ENCODE peak calls at places on chromosomes 7 and 10, in five cellular contexts. V, K, Q, F and N are unnamed samples.

GRCh38 chr10:74223755-74224530 is 72.9 kb downstream of the ADK start:
- DNase-seq in Q (no peak), F (peak), K (no peak), V (no peak), N (no peak)

GRCh38 chr10:92124524-92125168 is 166.2 kb downstream of the CPEB3 start:
- DNase-seq in F (no peak), Q (no peak), V (no peak), K (no peak), N (no peak)

GRCh38 chr10:11587860-11588259 is 23.6 kb downstream of the USP6NL start:
- DNase-seq in V (no peak), K (no peak), F (no peak), Q (no peak), N (no peak)

GRCh38 chr10:108360187-108360586 is 1195.7 kb upstream of the SORCS1 start:
- DNase-seq in Q (no peak), V (no peak), F (no peak), K (no peak), N (no peak)

GRCh38 chr7:124662937-124663336 is 102.7 kb downstream of the GPR37 start:
- DNase-seq in F (no peak), K (no peak), Q (no peak), V (no peak), N (no peak)

GRCh38 chr10:45034301-45034700 is 33.6 kb downstream of the ZNF22 start:
- DNase-seq in K (no peak), Q (no peak), V (no peak), F (no peak), N (no peak)

GRCh38 chr7:47931788-47932425 is 16.4 kb downstream of the PKD1L1 start:
- DNase-seq in V (no peak), F (no peak), K (no peak), Q (no peak), N (no peak)

GRCh38 chr7:5872326-5872725 is 8.3 kb upstream of the OCM start:
- DNase-seq in F (no peak), K (no peak), V (no peak), Q (no peak), N (no peak)

GRCh38 chr10:110219884-110220283 is 12.5 kb downstream of the MXI1 start:
- DNase-seq in Q (no peak), F (no peak), K (no peak), V (no peak), N (no peak)

GRCh38 chr10:77907900-77908717 is 18.4 kb downstream of the DLG5 start:
- DNase-seq in F (no peak), V (no peak), K (no peak), Q (peak), N (no peak)

GRCh38 chr10:45001382-45002148 is 842 bp downstream of the ZNF22 start:
- DNase-seq in V (peak), K (no peak), Q (peak), F (no peak), N (no peak)

GRCh38 chr10:3879073-3879472 is 94.1 kb upstream of the KLF6 start:
- DNase-seq in V (no peak), Q (no peak), F (no peak), K (no peak), N (no peak)

GRCh38 chr7:96297873-96298272 is 24.0 kb downstream of the SLC25A13 start:
- DNase-seq in K (no peak), F (no peak), Q (no peak), V (no peak), N (no peak)

GRCh38 chr7:18503068-18503859 is 7.7 kb downstream of the HDAC9 start:
- DNase-seq in V (no peak), K (no peak), Q (no peak), F (no peak), N (no peak)

GRCh38 chr10:48194830-48195229 is 79.7 kb downstream of the FRMPD2 start:
- DNase-seq in F (no peak), Q (no peak), K (no peak), V (no peak), N (no peak)

GRCh38 chr10:72320676-72321247 is 34.0 kb downstream of the DNAJB12 start:
- DNase-seq in V (peak), K (no peak), F (peak), Q (peak), N (peak)

GRCh38 chr7:36055207-36055606 is 97.8 kb upstream of the EEPD1 start:
- DNase-seq in K (no peak), Q (no peak), V (no peak), F (no peak), N (no peak)

GRCh38 chr7:21967500-21968099 is 21.9 kb upstream of the CDCA7L start:
- DNase-seq in F (no peak), Q (no peak), K (no peak), V (no peak), N (no peak)

GRCh38 chr7:87113077-87113476 is 39.2 kb upstream of the DMTF1 start:
- DNase-seq in Q (no peak), K (no peak), V (no peak), F (no peak), N (no peak)

GRCh38 chr7:39248693-39249090 is 271.0 kb downstream of the POU6F2 start:
- DNase-seq in F (no peak), K (no peak), Q (no peak), V (no peak), N (no peak)

GRCh38 chr7:132492841-132493445 is 83.3 kb downstream of the PLXNA4 start:
- DNase-seq in Q (no peak), V (no peak), K (no peak), F (no peak), N (no peak)

GRCh38 chr7:139426258-139427028 is 57.0 kb downstream of the KLRG2 start:
- DNase-seq in F (no peak), K (no peak), Q (no peak), V (no peak), N (no peak)

GRCh38 chr7:69256634-69257081 is 341.6 kb upstream of the AUTS2 start:
- DNase-seq in K (no peak), F (no peak), Q (no peak), V (peak), N (peak)

GRCh38 chr10:30434273-30435067 is 486 bp downstream of the MAP3K8 start:
- DNase-seq in F (no peak), V (peak), K (no peak), Q (peak), N (peak)

GRCh38 chr10:84537447-84537931 is 209.1 kb downstream of the CCSER2 start:
- DNase-seq in V (no peak), F (no peak), Q (peak), K (no peak), N (no peak)

GRCh38 chr10:15361131-15361530 is 10.0 kb downstream of the FAM171A1 start:
- DNase-seq in F (no peak), Q (no peak), V (no peak), K (no peak), N (no peak)

GRCh38 chr10:120841522-120842189 is 9.5 kb upstream of the WDR11 start:
- DNase-seq in Q (no peak), V (no peak), F (no peak), K (no peak), N (no peak)

GRCh38 chr7:151680810-151681209 is 161.1 kb upstream of the RHEB start:
- DNase-seq in F (no peak), K (no peak), Q (no peak), V (peak), N (no peak)

GRCh38 chr10:49369216-49370162 is 26.4 kb downstream of the DRGX start:
- DNase-seq in V (no peak), Q (no peak), K (no peak), F (no peak), N (no peak)

GRCh38 chr10:48940372-48940771 is 732 bp upstream of the LRRC18 start:
- DNase-seq in K (no peak), F (no peak), Q (no peak), V (no peak), N (no peak)

GRCh38 chr7:27697861-27698430 is 35.3 kb upstream of the HIBADH start:
- DNase-seq in F (no peak), V (no peak), Q (no peak), K (no peak), N (peak)

GRCh38 chr7:75971961-75972763 is 22.2 kb downstream of the TMEM120A start:
- DNase-seq in K (no peak), F (no peak), V (peak), Q (peak), N (no peak)